ENCODE peak calls at places on chromosomes 1 and 21, in five cellular contexts. R is cardiac fibroblast, M is progenitor cell of endocrine pancreas, O is mesothelial cell of epicardium, P is retinal pigment epithelial cell. T is an unnamed sample.

GRCh38 chr1:59089922-59090457 is 206.9 kb upstream of the FGGY start:
- DNase-seq in M (no peak), O (no peak), P (no peak), R (no peak), T (no peak)

GRCh38 chr21:30227633-30228404 is 11.9 kb upstream of the CLDN8 start:
- DNase-seq in O (no peak), M (no peak), R (peak), P (peak), T (no peak)

GRCh38 chr1:239262538-239262937 is 123.8 kb upstream of the CHRM3 start:
- DNase-seq in M (no peak), P (no peak), O (no peak), R (no peak), T (no peak)

GRCh38 chr1:206784471-206784903 is 12.2 kb upstream of the IL10 start:
- DNase-seq in R (no peak), P (no peak), M (no peak), O (no peak), T (no peak)

GRCh38 chr1:6273380-6273891 is 12.5 kb upstream of the GPR153 start:
- DNase-seq in R (peak), O (no peak), M (no peak), P (peak), T (no peak)

GRCh38 chr1:79100385-79100784 is 93.9 kb upstream of the ADGRL4 start:
- DNase-seq in O (no peak), R (peak), M (no peak), P (peak), T (no peak)

GRCh38 chr1:220093361-220094015 is 444 bp upstream of the IARS2 start:
- DNase-seq in O (no peak), M (no peak), R (no peak), P (no peak), T (no peak)

GRCh38 chr1:81478217-81478616 is 322.5 kb upstream of the ADGRL2 start:
- DNase-seq in O (no peak), R (no peak), P (no peak), M (no peak), T (no peak)

GRCh38 chr1:160030657-160031367 is 978 bp downstream of the PIGM start:
- DNase-seq in O (no peak), R (peak), M (no peak), P (no peak), T (no peak)

GRCh38 chr1:16088351-16088911 is 15.0 kb upstream of the FAM131C start:
- DNase-seq in R (no peak), M (no peak), O (no peak), P (no peak), T (no peak)

GRCh38 chr1:24104854-24105253 is 7.1 kb downstream of the MYOM3 start:
- DNase-seq in R (no peak), M (no peak), O (no peak), P (no peak), T (no peak)

GRCh38 chr1:24098907-24099637 is 12.9 kb downstream of the MYOM3 start:
- DNase-seq in O (no peak), R (no peak), M (no peak), P (no peak), T (no peak)

GRCh38 chr1:59180715-59181114 is 116.2 kb upstream of the FGGY start:
- DNase-seq in R (no peak), M (no peak), O (no peak), P (no peak), T (no peak)

GRCh38 chr1:226438007-226438406 is 30.1 kb upstream of the PARP1 start:
- DNase-seq in R (peak), O (no peak), M (no peak), P (no peak), T (no peak)

GRCh38 chr21:44006017-44006624 is 6.0 kb upstream of the TRAPPC10 start:
- DNase-seq in R (peak), P (peak), O (no peak), M (no peak), T (no peak)

GRCh38 chr1:200103961-200104583 is 76.6 kb downstream of the NR5A2 start:
- DNase-seq in M (no peak), R (no peak), P (no peak), O (no peak), T (no peak)

GRCh38 chr1:151472852-151473731 is 13.8 kb upstream of the POGZ start:
- DNase-seq in M (peak), R (peak), O (peak), P (no peak), T (peak)

GRCh38 chr1:119266386-119266785 is 102.2 kb upstream of the HAO2 start:
- DNase-seq in M (no peak), R (no peak), O (no peak), P (no peak), T (no peak)

GRCh38 chr1:184380468-184380867 is 6.4 kb upstream of the C1orf21 start:
- DNase-seq in O (no peak), M (no peak), R (no peak), P (no peak), T (no peak)

GRCh38 chr1:9234223-9235122 is at the start of gene H6PD:
- DNase-seq in R (peak), P (no peak), M (peak), O (peak), T (peak)

GRCh38 chr1:156572663-156573018 is 276 bp upstream of the IQGAP3 start:
- DNase-seq in R (no peak), P (no peak), M (no peak), O (no peak), T (no peak)

GRCh38 chr1:156577512-156577911 is 2.0 kb upstream of the TTC24 start:
- DNase-seq in M (no peak), O (no peak), R (no peak), P (no peak), T (no peak)

GRCh38 chr1:156571261-156571958 is 955 bp downstream of the IQGAP3 start:
- DNase-seq in O (no peak), P (no peak), M (no peak), R (peak), T (no peak)

GRCh38 chr1:156571959-156572662 is at the start of gene IQGAP3:
- DNase-seq in M (peak), R (peak), O (peak), P (no peak), T (peak)

GRCh38 chr1:156574039-156574633 is 1.8 kb upstream of the IQGAP3 start:
- DNase-seq in P (no peak), M (no peak), R (no peak), O (no peak), T (no peak)
- TF ChIP-seq CTCF in P (no peak), M (no peak), R (no peak), O (no peak), T (no peak)

DNA sequence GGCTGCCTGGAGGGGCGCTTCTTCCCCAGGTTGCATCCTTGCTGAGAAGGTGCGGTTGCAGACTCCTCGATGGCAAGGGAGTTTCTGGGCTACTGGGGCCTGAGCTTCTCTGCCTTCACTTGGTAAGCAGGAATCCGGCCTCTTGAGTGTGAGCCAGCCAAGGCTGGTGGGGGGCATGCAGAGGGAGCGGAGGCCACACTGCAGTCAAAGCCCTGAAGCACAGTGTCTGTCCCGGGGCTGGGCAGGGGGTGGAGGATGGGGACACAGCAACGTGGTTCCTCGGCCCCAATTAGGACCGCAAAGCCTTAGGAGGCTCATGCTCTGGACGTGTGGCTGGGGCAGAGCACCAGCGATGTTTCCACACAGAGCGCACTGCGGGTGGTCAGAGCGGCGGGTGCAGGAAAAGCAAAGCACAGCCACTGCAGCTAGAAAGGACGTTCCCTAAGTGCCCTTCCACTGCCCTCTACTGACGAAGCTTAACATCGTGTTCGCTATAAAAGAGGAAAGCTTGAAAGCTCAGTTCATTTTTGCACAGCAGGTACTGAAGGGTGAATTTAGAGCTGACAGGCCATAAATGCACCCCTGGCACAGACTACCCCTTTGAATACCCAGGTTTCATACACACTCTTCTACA is 60.7 kb upstream of the COG2 start:
- DNase-seq in R (no peak), P (no peak), O (no peak), M (no peak), T (no peak)
- TF ChIP-seq CTCF in R (no peak), P (peak), O (no peak), M (no peak), T (no peak)

GRCh38 chr1:88876573-88877335 is 14.6 kb downstream of the GTF2B start:
- DNase-seq in O (no peak), P (no peak), R (no peak), M (no peak), T (no peak)
- TF ChIP-seq CTCF in O (no peak), P (no peak), R (no peak), M (no peak), T (no peak)

DNA sequence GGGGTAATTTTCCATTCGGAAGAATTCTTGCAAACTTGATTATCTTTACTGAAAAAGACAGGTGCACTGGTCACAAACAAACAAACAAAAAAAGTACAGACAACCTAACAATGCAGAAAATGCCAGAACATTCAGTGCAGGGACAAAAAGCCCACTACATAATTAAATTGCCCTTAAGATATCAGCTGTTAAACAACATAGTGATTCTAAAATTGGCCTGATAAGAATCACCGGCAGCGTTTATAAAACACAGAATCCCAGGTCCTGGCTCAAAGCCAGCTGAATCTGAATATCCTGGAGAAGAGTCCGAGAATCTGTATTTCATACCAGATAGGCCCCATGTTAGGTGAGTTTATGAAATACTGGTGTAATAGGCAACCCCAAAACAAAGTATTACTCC is 6.1 kb downstream of the PLPP3 start:
- DNase-seq in O (no peak), M (no peak), R (no peak), P (no peak), T (no peak)
- TF ChIP-seq CTCF in O (no peak), M (no peak), R (no peak), P (no peak), T (no peak)

GRCh38 chr21:41668051-41668541 is 98.8 kb downstream of the RIPK4 start:
- DNase-seq in O (no peak), R (no peak), M (no peak), P (no peak), T (no peak)

GRCh38 chr21:41671212-41671762 is 95.6 kb downstream of the RIPK4 start:
- DNase-seq in O (no peak), M (no peak), R (no peak), P (no peak), T (no peak)

GRCh38 chr21:41670056-41670805 is 96.6 kb downstream of the RIPK4 start:
- DNase-seq in P (no peak), R (no peak), O (no peak), M (no peak), T (no peak)

GRCh38 chr21:41668686-41669532 is 97.9 kb downstream of the RIPK4 start:
- DNase-seq in R (no peak), M (no peak), O (no peak), P (peak), T (no peak)

GRCh38 chr21:41669533-41669830 is 97.4 kb downstream of the RIPK4 start:
- DNase-seq in R (no peak), P (no peak), M (no peak), O (no peak), T (no peak)
- TF ChIP-seq CTCF in R (no peak), P (no peak), M (no peak), O (no peak), T (no peak)

GRCh38 chr1:12380316-12381249 is 150.8 kb downstream of the VPS13D start:
- DNase-seq in P (no peak), O (no peak), M (no peak), R (no peak), T (no peak)

GRCh38 chr1:12383786-12384185 is 154.0 kb downstream of the VPS13D start:
- DNase-seq in O (no peak), R (no peak), M (no peak), P (no peak), T (no peak)

GRCh38 chr1:12386130-12386529 is 156.3 kb downstream of the VPS13D start:
- DNase-seq in O (no peak), P (no peak), M (no peak), R (no peak), T (no peak)

GRCh38 chr1:12384836-12385456 is 155.1 kb downstream of the VPS13D start:
- DNase-seq in P (no peak), M (no peak), O (no peak), R (no peak), T (no peak)

GRCh38 chr1:12383001-12383400 is 153.2 kb downstream of the VPS13D start:
- DNase-seq in R (no peak), M (no peak), O (no peak), P (no peak), T (no peak)
- TF ChIP-seq CTCF in R (no peak), M (no peak), O (no peak), P (no peak), T (no peak)

GRCh38 chr1:109918077-109918606 is 7.5 kb downstream of the CSF1 start:
- DNase-seq in O (no peak), R (no peak), P (no peak), M (no peak), T (no peak)
- TF ChIP-seq CTCF in O (no peak), R (no peak), P (peak), M (peak), T (no peak)

DNA sequence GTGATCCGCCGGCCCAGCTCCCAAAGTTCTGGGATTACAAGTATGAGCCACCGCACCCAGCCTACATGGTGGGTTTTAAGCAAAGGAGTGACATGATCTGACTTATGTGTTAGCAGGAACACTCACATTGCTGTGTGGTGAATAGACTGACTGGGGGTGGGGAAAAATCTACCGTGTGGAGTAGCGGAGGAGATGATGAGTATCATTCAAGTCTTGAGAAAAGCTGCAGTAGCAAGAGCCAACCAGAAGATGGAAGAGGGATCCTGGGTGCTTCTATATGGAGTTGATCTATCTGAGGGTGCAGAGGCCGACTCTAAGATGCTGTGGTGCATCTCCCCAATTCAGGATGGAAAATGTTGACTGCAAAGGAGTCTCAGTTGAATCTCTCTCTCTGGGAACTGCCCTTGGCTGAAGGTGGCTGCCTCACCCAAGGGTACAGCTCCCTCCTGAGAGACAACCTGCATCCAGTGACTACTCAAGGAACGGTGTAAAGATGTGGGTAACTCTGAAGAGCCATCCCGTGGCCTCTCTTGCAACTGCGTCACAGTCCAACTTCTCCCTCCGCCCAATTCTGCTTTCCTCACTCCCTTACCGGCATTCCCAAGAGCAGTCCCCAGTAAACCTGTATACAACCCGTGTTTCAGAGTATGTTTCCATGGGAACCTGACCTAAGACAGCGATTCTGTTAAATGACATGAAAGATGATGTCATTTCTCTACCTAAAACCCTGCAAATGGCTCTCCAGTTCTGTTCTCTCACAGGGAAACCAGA is 7.4 kb upstream of the B3GALNT2 start:
- DNase-seq in M (no peak), P (no peak), R (peak), O (no peak), T (no peak)
- TF ChIP-seq CTCF in M (no peak), P (no peak), R (no peak), O (no peak), T (no peak)

GRCh38 chr1:224182866-224183590 is at the start of gene DEGS1:
- DNase-seq in O (peak), P (no peak), R (peak), M (peak), T (peak)
- TF ChIP-seq CTCF in O (no peak), P (no peak), R (no peak), M (no peak), T (no peak)

DNA sequence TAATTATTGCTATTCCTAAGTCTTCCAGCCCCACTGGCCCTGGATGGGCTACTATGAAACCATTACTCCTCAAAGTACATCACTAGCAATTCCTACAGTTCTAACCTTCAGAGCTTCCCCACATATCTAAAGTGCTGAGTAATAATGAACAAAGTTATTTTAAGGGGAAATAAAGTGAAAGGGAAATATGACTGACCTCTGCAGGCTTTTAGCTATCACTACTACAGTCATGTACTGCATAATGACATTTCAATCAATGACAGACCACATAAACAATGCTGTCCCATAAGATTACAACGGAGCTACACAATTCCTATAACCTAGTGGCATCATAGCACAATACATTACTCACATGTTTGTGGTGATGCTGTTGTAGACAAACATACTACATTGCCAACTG is 32.5 kb upstream of the ASPM start:
- DNase-seq in P (no peak), O (no peak), R (peak), M (no peak), T (no peak)
- TF ChIP-seq CTCF in P (peak), O (no peak), R (peak), M (no peak), T (no peak)